ENCODE peak calls at places on chromosomes 2 and 18, in six cellular contexts. L, O, A, U, K and P are unnamed samples.

GRCh38 chr2:62304429-62305417 is 108.8 kb downstream of the B3GNT2 start:
- DNase-seq in A (no peak), K (peak; percentile 38), O (peak; percentile 70), U (no peak), L (peak; percentile 62), P (peak; percentile 88)

GRCh38 chr2:134934641-134935040 is 16.0 kb downstream of the CCNT2 start:
- DNase-seq in O (no peak), A (no peak), U (no peak), K (peak; percentile 5), L (no peak), P (no peak)

GRCh38 chr2:125643585-125643984 is 1012.4 kb upstream of the GYPC start:
- DNase-seq in O (no peak), U (no peak), L (no peak), K (no peak), A (no peak), P (no peak)

GRCh38 chr18:11996190-11996754 is 15.0 kb downstream of the IMPA2 start:
- DNase-seq in L (no peak), O (no peak), A (no peak), U (no peak), K (no peak), P (no peak)

GRCh38 chr18:10508546-10508945 is 17.3 kb upstream of the NAPG start:
- DNase-seq in L (no peak), O (no peak), U (no peak), K (no peak), A (no peak), P (no peak)

GRCh38 chr2:47056374-47056773 is 98.7 kb downstream of the STPG4 start:
- DNase-seq in K (no peak), U (no peak), A (no peak), L (no peak), O (no peak), P (no peak)

GRCh38 chr18:45527891-45528290 is 87.4 kb upstream of the SLC14A2 start:
- DNase-seq in K (no peak), A (no peak), U (no peak), O (no peak), L (no peak), P (no peak)

GRCh38 chr2:8575810-8576423 is 105.9 kb upstream of the ID2 start:
- DNase-seq in A (no peak), K (no peak), O (no peak), U (no peak), L (peak; percentile 58), P (no peak)

GRCh38 chr2:37271376-37272067 is 40.1 kb downstream of the NDUFAF7 start:
- DNase-seq in U (no peak), L (no peak), A (no peak), K (no peak), O (no peak), P (no peak)

GRCh38 chr2:119228136-119228535 is 4.5 kb downstream of the STEAP3 start:
- DNase-seq in O (no peak), A (no peak), L (no peak), U (no peak), K (no peak), P (no peak)

GRCh38 chr18:44392933-44393332 is 287.8 kb upstream of the SETBP1 start:
- DNase-seq in L (no peak), A (no peak), U (no peak), O (no peak), K (no peak), P (no peak)

GRCh38 chr18:44325903-44326650 is 354.6 kb upstream of the SETBP1 start:
- DNase-seq in A (no peak), U (peak; percentile 9), K (peak; percentile 0), O (no peak), L (peak; percentile 56), P (peak; percentile 64)

GRCh38 chr2:109135572-109136185 is 6.7 kb downstream of the SH3RF3 start:
- DNase-seq in O (no peak), L (peak; percentile 87), U (no peak), A (no peak), K (no peak), P (no peak)

GRCh38 chr18:37422116-37422515 is 143.5 kb downstream of the CELF4 start:
- DNase-seq in A (no peak), L (no peak), O (no peak), K (no peak), U (no peak), P (no peak)

GRCh38 chr18:1498216-1498615 is 593.5 kb downstream of the ADCYAP1 start:
- DNase-seq in L (no peak), O (no peak), A (no peak), K (no peak), U (no peak), P (no peak)

GRCh38 chr2:8437228-8437948 is 244.5 kb upstream of the ID2 start:
- DNase-seq in O (no peak), L (no peak), A (no peak), K (no peak), U (no peak), P (no peak)

GRCh38 chr2:142980246-142981068 is 103.0 kb downstream of the KYNU start:
- DNase-seq in A (no peak), K (no peak), O (no peak), L (no peak), U (no peak), P (no peak)

GRCh38 chr2:1516798-1517060 is 103.5 kb downstream of the TPO start:
- DNase-seq in U (no peak), O (no peak), A (no peak), L (no peak), K (no peak), P (no peak)

GRCh38 chr2:28300921-28301341 is 91.7 kb upstream of the FOSL2 start:
- DNase-seq in O (no peak), A (no peak), K (no peak), L (no peak), U (no peak), P (no peak)

GRCh38 chr18:69400976-69401474 is 337 bp downstream of the DOK6 start:
- DNase-seq in K (no peak), A (no peak), O (no peak), L (peak; percentile 15), U (no peak), P (peak; percentile 8)

GRCh38 chr18:77129150-77129551 is 3.4 kb downstream of the MBP start:
- DNase-seq in L (no peak), A (no peak), U (no peak), O (no peak), K (no peak), P (no peak)

GRCh38 chr2:172248381-172249173 is 145.9 kb upstream of the DLX2 start:
- DNase-seq in U (peak; percentile 84), L (peak; percentile 63), K (peak; percentile 93), O (no peak), A (no peak), P (no peak)

GRCh38 chr2:13046557-13047165 is 329.9 kb downstream of the TRIB2 start:
- DNase-seq in O (no peak), A (no peak), K (no peak), U (no peak), L (no peak), P (no peak)

GRCh38 chr2:36507408-36507812 is 90.6 kb downstream of the FEZ2 start:
- DNase-seq in U (no peak), A (no peak), L (peak; percentile 68), O (no peak), K (peak; percentile 49), P (peak; percentile 59)

GRCh38 chr18:25805323-25805722 is 285.1 kb downstream of the SS18 start:
- DNase-seq in O (no peak), K (no peak), A (no peak), U (no peak), L (no peak), P (no peak)

GRCh38 chr2:85737481-85737880 is 16.3 kb upstream of the ATOH8 start:
- DNase-seq in A (no peak), U (no peak), L (no peak), O (no peak), K (peak; percentile 63), P (no peak)

GRCh38 chr2:74513605-74514367 is 464 bp upstream of the TLX2 start:
- DNase-seq in L (no peak), O (peak; percentile 50), A (no peak), U (no peak), K (no peak), P (peak; percentile 51)

GRCh38 chr2:26568076-26568890 is 72.9 kb downstream of the CIB4 start:
- DNase-seq in O (no peak), L (peak; percentile 0), K (no peak), A (no peak), U (no peak), P (no peak)

DNA sequence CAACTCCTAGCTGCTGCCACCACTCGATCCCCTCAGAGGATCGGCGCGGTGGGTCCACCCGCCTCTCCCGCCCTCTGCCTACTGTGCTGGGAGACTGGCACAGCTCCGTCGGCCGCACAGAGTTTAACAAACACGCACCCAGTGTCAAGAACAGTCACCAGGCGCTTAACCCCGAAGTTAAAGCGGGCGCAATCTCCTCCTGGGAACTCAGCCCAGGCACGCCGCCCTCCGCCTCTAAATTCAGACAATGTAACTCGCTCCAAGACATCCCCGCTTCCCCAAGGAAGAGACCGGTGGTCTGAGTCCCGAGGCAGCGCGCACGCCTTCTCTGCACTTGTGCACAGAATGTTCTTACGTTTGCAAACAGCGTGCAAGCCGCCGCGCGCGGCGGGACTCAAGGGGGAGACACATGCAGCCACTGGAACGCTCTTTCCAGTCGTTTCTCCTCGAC is 533 bp downstream of the CXCR4 start:
- DNase-seq in U (no peak), L (peak; percentile 48), K (no peak), A (no peak), O (peak; percentile 54), P (peak; percentile 72)
- TF ChIP-seq CTCF in U (no peak), L (peak; percentile 43), K (no peak), A (no peak), O (no peak), P (no peak)

GRCh38 chr2:236607471-236608307 is 38.1 kb downstream of the ACKR3 start:
- DNase-seq in K (no peak), L (peak; percentile 23), U (no peak), A (no peak), O (no peak), P (no peak)
- TF ChIP-seq CTCF in K (no peak), L (peak; percentile 36), U (no peak), A (no peak), O (no peak), P (no peak)

GRCh38 chr18:48957616-48958015 is 6.9 kb upstream of the SMAD7 start:
- DNase-seq in O (no peak), L (no peak), A (no peak), K (no peak), U (no peak), P (no peak)
- TF ChIP-seq CTCF in O (no peak), L (no peak), A (no peak), K (no peak), U (no peak), P (no peak)

GRCh38 chr2:199596549-199596948 is 138.8 kb upstream of the SATB2 start:
- DNase-seq in K (peak; percentile 8), O (no peak), A (no peak), U (no peak), L (no peak), P (no peak)
- TF ChIP-seq CTCF in K (no peak), O (no peak), A (no peak), U (peak; percentile 44), L (peak; percentile 16), P (peak; percentile 21)

DNA sequence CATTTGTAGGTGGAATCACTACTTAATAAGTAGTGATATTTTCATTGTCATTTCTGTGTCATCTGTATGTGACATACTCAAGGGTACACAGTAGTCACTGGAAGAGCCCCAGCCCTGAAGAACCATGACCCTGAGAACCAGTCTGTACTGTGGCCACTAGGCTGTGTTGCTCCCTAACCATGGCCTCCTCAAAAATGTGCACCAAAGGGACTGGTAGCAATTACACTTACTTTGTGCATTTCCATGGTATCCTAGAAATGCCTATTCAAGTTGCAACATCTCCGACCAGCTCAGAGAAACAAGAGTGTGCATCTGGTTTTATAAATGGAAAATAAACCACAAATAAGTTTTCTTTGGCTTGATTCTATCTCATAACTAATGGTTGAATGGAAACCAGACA is 155.1 kb downstream of the DOCK10 start:
- DNase-seq in L (no peak), K (no peak), U (no peak), A (no peak), O (no peak), P (no peak)
- TF ChIP-seq CTCF in L (no peak), K (no peak), U (no peak), A (peak; percentile 7), O (no peak), P (no peak)